ENCODE peak calls at places on chromosomes 1 and 21, in five cellular contexts. K, W, T, F and E are unnamed samples.

GRCh38 chr1:187445066-187445465 is 616.3 kb downstream of the PLA2G4A start:
- DNase-seq in K (no peak), W (no peak), T (no peak), F (no peak), E (no peak)

GRCh38 chr1:96524100-96524499 is 197.5 kb upstream of the PTBP2 start:
- DNase-seq in K (no peak), W (no peak), T (no peak), F (no peak), E (no peak)

GRCh38 chr1:115062542-115063004 is 26.7 kb downstream of the TSPAN2 start:
- DNase-seq in K (no peak), W (no peak), T (peak), F (peak), E (peak)

GRCh38 chr1:50368179-50369007 is 54.9 kb downstream of the DMRTA2 start:
- DNase-seq in K (no peak), W (peak), T (no peak), F (peak), E (peak)

GRCh38 chr1:50605186-50605875 is 182.1 kb upstream of the DMRTA2 start:
- DNase-seq in K (peak), W (peak), T (no peak), F (peak), E (peak)

GRCh38 chr1:116572771-116573170 is 1.9 kb upstream of the CD58 start:
- DNase-seq in K (no peak), W (no peak), T (no peak), F (no peak), E (no peak)

GRCh38 chr21:45381036-45381787 is 23.8 kb upstream of the COL18A1 start:
- DNase-seq in K (no peak), W (no peak), T (no peak), F (no peak), E (no peak)

GRCh38 chr1:246182149-246182851 is 324.8 kb downstream of the SMYD3 start:
- DNase-seq in K (no peak), W (no peak), T (no peak), F (no peak), E (no peak)

GRCh38 chr1:116962976-116963639 is 38.5 kb upstream of the CD101 start:
- DNase-seq in K (no peak), W (no peak), T (no peak), F (no peak), E (no peak)

GRCh38 chr1:208510192-208510952 is 266.2 kb upstream of the PLXNA2 start:
- DNase-seq in K (peak), W (no peak), T (no peak), F (no peak), E (no peak)

GRCh38 chr1:109765483-109765815 is 1.7 kb upstream of the EPS8L3 start:
- DNase-seq in K (no peak), W (no peak), T (no peak), F (no peak), E (no peak)

GRCh38 chr1:145999321-146000024 is 3.1 kb upstream of the TXNIP start:
- DNase-seq in K (no peak), W (no peak), T (no peak), F (no peak), E (peak)

GRCh38 chr1:204408074-204408507 is 3.5 kb downstream of the PPP1R15B start:
- DNase-seq in K (no peak), W (no peak), T (no peak), F (peak), E (peak)

GRCh38 chr1:174726167-174726879 is 273.4 kb upstream of the CACYBP start:
- DNase-seq in K (no peak), W (no peak), T (no peak), F (no peak), E (no peak)

GRCh38 chr21:38954450-38955059 is 148.8 kb downstream of the ETS2 start:
- DNase-seq in K (no peak), W (no peak), T (no peak), F (no peak), E (no peak)

GRCh38 chr1:204941415-204942338 is 71.0 kb downstream of the NFASC start:
- DNase-seq in K (peak), W (peak), T (no peak), F (peak), E (peak)

GRCh38 chr1:109637446-109637845 is 17.8 kb downstream of the AMPD2 start:
- DNase-seq in K (no peak), W (peak), T (no peak), F (no peak), E (no peak)

GRCh38 chr1:944341-945325 is 14.4 kb downstream of the NOC2L start:
- DNase-seq in K (no peak), W (no peak), T (no peak), F (no peak), E (no peak)

GRCh38 chr1:48555271-48555670 is 83.3 kb upstream of the SPATA6 start:
- DNase-seq in K (no peak), W (no peak), T (no peak), F (no peak), E (no peak)

GRCh38 chr1:52856026-52856425 is 13.5 kb downstream of the ZYG11A start:
- DNase-seq in K (no peak), W (no peak), T (no peak), F (no peak), E (no peak)

GRCh38 chr1:233326319-233326994 is 1.1 kb upstream of the MAP3K21 start:
- DNase-seq in K (no peak), W (no peak), T (no peak), F (no peak), E (no peak)

GRCh38 chr1:150321826-150322166 is 463 bp downstream of the PRPF3 start:
- DNase-seq in K (no peak), W (no peak), T (no peak), F (peak), E (no peak)

GRCh38 chr21:35138665-35139381 is 89.7 kb upstream of the RUNX1 start:
- DNase-seq in K (no peak), W (no peak), T (no peak), F (peak), E (no peak)

GRCh38 chr1:216532399-216532798 is 109.2 kb upstream of the USH2A start:
- DNase-seq in K (no peak), W (no peak), T (no peak), F (no peak), E (no peak)